ENCODE peak calls at places on chromosomes 16 and 17, in nine cellular contexts. S, Q, H, M, X, A, U, Z and E are unnamed samples. For H3K4me1, the result is how much of the 10 kb centered on the place peaks cover.

GRCh38 chr17:63171428-63172205 is 205.6 kb downstream of the TANC2 start:
- DNase-seq in S (no peak), Q (no peak), H (no peak), M (no peak), X (no peak), A (no peak), U (no peak), Z (no peak), E (no peak)

GRCh38 chr17:83122834-83123233 is 43.4 kb downstream of the METRNL start:
- DNase-seq in S (no peak), Q (no peak), H (no peak), M (no peak), X (peak), A (no peak), U (no peak), Z (no peak), E (no peak)

GRCh38 chr16:82936941-82937551 is 310.3 kb downstream of the CDH13 start:
- DNase-seq in S (no peak), Q (no peak), H (no peak), M (no peak), X (no peak), A (no peak), U (no peak), Z (no peak), E (no peak)

GRCh38 chr17:74206332-74206818 is 2.9 kb downstream of the RPL38 start:
- DNase-seq in S (no peak), Q (no peak), H (no peak), M (no peak), X (no peak), A (no peak), U (no peak), Z (no peak), E (no peak)

GRCh38 chr16:66511615-66512500 is 38.1 kb downstream of the TK2 start:
- DNase-seq in S (no peak), Q (peak), H (peak), M (no peak), X (peak), A (peak), U (peak), Z (no peak), E (peak)

GRCh38 chr16:66936462-66936861 is 1.1 kb downstream of the CES2 start:
- DNase-seq in S (peak), Q (no peak), H (no peak), M (no peak), X (no peak), A (no peak), U (peak), Z (no peak), E (peak)

GRCh38 chr16:85902366-85903155 is 3.6 kb downstream of the IRF8 start:
- DNase-seq in S (no peak), Q (no peak), H (no peak), M (peak), X (no peak), A (peak), U (peak), Z (peak), E (no peak)

GRCh38 chr17:2712300-2713043 is 908 bp upstream of the CLUH start:
- DNase-seq in S (no peak), Q (no peak), H (no peak), M (no peak), X (no peak), A (no peak), U (no peak), Z (peak), E (no peak)

GRCh38 chr16:69522041-69522578 is 43.7 kb upstream of the NFAT5 start:
- DNase-seq in S (no peak), Q (no peak), H (no peak), M (no peak), X (no peak), A (no peak), U (no peak), Z (no peak), E (no peak)

GRCh38 chr17:4751925-4752324 is 12.2 kb upstream of the CXCL16 start:
- DNase-seq in S (no peak), Q (no peak), H (no peak), M (no peak), X (peak), A (no peak), U (no peak), Z (no peak), E (no peak)

GRCh38 chr17:35596530-35597233 is 9.6 kb downstream of the AP2B1 start:
- DNase-seq in S (no peak), Q (no peak), H (no peak), M (no peak), X (no peak), A (no peak), U (no peak), Z (no peak), E (no peak)

GRCh38 chr16:12458051-12458450 is 345.6 kb downstream of the CPPED1 start:
- DNase-seq in S (no peak), Q (no peak), H (no peak), M (no peak), X (no peak), A (no peak), U (no peak), Z (no peak), E (no peak)

GRCh38 chr17:54353789-54354525 is 531.2 kb downstream of the KIF2B start:
- DNase-seq in S (no peak), Q (no peak), H (no peak), M (no peak), X (no peak), A (no peak), U (no peak), Z (no peak), E (no peak)

GRCh38 chr16:61432421-61432820 is 603.8 kb downstream of the CDH8 start:
- DNase-seq in S (no peak), Q (no peak), H (no peak), M (no peak), X (no peak), A (no peak), U (no peak), Z (no peak), E (no peak)

GRCh38 chr17:83146347-83146746 is 66.9 kb downstream of the METRNL start:
- DNase-seq in S (no peak), Q (no peak), H (no peak), M (no peak), X (no peak), A (no peak), U (no peak), Z (no peak), E (no peak)

GRCh38 chr16:20938426-20938825 is 37.9 kb downstream of the LYRM1 start:
- DNase-seq in S (no peak), Q (no peak), H (no peak), M (no peak), X (no peak), A (no peak), U (no peak), Z (no peak), E (no peak)

GRCh38 chr17:78658281-78658785 is 81.1 kb upstream of the DNAH17 start:
- DNase-seq in S (no peak), Q (no peak), H (no peak), M (no peak), X (no peak), A (no peak), U (no peak), Z (peak), E (no peak)

GRCh38 chr16:31876955-31877828 is 3.6 kb downstream of the ZNF267 start:
- DNase-seq in S (no peak), Q (no peak), H (no peak), M (no peak), X (peak), A (peak), U (no peak), Z (no peak), E (no peak)

DNA sequence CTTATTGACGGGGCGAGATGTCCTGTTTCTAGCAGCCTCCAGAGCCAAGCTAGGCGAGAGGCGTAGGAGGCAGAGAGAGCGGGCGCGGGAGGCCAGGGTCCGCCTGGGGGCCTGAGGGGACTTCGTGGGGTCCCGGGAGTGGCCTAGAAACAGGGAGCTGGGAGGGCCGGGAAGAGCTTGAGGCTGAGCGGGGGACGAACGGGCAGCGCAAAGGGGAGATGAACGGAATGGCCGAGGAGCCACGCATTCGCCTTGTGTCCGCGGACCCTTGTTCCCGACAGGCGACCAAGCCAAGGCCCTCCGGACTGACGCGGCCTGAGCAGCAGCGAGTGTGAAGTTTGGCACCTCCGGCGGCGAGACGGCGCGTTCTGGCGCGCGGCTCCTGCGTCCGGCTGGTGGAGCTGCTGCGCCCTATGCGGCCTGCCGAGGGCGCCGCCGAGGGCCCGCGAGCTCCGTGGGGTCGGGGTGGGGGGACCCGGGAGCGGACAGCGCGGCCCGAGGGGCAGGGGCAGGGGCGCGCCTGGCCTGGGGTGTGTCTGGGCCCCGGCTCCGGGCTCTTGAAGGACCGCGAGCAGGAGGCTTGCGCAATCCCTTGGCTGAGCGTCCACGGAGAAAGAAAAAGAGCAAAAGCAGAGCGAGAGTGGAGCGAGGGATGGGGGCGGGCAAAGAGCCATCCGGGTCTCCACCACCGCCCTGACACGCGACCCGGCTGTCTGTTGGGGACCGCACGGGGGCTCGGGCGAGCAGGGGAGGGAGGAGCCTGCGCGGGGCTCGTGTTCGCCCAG is 1.2 kb upstream of the CBX4 start:
- DNase-seq in S (peak), Q (peak), H (peak), M (no peak), X (peak), A (peak), U (peak), Z (peak), E (peak)
- H3K4me1 ChIP-seq in S (half or more), Q (half or more), H (under half), M (half or more), X (half or more), A (half or more), U (half or more), Z (half or more), E (half or more)

GRCh38 chr17:8964801-8965393 is 610 bp downstream of the PIK3R5 start:
- DNase-seq in S (no peak), Q (no peak), H (no peak), M (peak), X (no peak), A (peak), U (no peak), Z (peak), E (no peak)
- H3K4me1 ChIP-seq in S (under half), Q (under half), H (under half), M (under half), X (under half), A (half or more), U (under half), Z (under half), E (under half)

GRCh38 chr16:4920826-4921225 is 16.1 kb downstream of the PPL start:
- DNase-seq in S (no peak), Q (no peak), H (no peak), M (no peak), X (no peak), A (no peak), U (no peak), Z (no peak), E (no peak)

GRCh38 chr16:4924593-4925378 is 12.2 kb downstream of the PPL start:
- DNase-seq in S (no peak), Q (no peak), H (peak), M (no peak), X (no peak), A (no peak), U (peak), Z (no peak), E (peak)

GRCh38 chr16:4923853-4924252 is 13.1 kb downstream of the PPL start:
- DNase-seq in S (no peak), Q (no peak), H (no peak), M (no peak), X (no peak), A (no peak), U (no peak), Z (no peak), E (no peak)

GRCh38 chr16:4925791-4926190 is 11.2 kb downstream of the PPL start:
- DNase-seq in S (no peak), Q (no peak), H (no peak), M (no peak), X (no peak), A (no peak), U (no peak), Z (no peak), E (no peak)

GRCh38 chr16:4922721-4923342 is 14.1 kb downstream of the PPL start:
- DNase-seq in S (no peak), Q (no peak), H (peak), M (no peak), X (no peak), A (no peak), U (no peak), Z (no peak), E (no peak)
- H3K4me1 ChIP-seq in S (under half), Q (under half), H (under half), M (under half), X (under half), A (under half), U (under half), Z (under half), E (under half)

GRCh38 chr17:38872671-38873385 is 3.0 kb downstream of the LASP1 start:
- DNase-seq in S (no peak), Q (no peak), H (no peak), M (no peak), X (peak), A (no peak), U (peak), Z (no peak), E (peak)

GRCh38 chr17:38869647-38870258 is at the start of gene LASP1:
- DNase-seq in S (peak), Q (peak), H (peak), M (peak), X (peak), A (peak), U (peak), Z (peak), E (peak)

GRCh38 chr17:38871992-38872605 is 2.2 kb downstream of the LASP1 start:
- DNase-seq in S (no peak), Q (no peak), H (no peak), M (no peak), X (no peak), A (peak), U (no peak), Z (no peak), E (no peak)

GRCh38 chr17:38870259-38871165 is 654 bp downstream of the LASP1 start:
- DNase-seq in S (peak), Q (peak), H (peak), M (peak), X (peak), A (peak), U (peak), Z (peak), E (peak)

DNA sequence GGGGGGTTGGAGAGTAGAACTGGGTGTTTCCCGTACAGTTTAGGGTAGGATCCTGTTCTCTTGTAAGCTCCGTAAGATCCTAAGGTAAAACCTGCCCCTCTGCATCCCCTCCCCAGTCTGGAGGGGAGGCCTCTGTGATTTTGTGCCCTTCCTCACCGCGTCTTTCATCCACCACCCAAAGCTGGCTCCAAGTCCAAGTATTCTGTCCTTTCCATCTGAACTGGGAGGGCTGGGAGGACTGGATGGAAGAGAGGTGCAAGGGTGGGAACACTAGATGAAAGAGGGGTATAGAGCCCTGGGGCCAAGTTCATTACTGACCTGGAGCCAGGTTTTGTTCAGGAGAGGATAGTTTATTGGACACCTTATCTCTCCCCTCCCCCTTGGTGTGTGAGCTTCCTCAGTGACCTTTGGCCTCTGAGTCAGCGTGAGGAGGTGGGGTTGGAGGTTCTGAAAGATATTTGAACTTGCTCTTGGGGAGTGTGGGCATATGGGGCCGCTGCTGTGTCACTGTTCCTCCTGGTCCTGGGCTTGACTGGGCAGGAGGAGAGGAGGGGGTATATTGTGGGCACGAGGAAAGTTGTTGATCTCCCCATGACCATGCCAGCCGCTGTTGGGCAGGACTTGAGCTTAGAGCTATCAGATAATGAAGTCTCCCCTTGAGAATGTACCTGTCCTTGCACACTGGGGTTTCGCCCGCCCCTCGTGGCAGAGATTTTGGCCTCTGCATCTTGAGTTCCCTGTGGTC is 1.6 kb downstream of the LASP1 start:
- DNase-seq in S (peak), Q (peak), H (peak), M (peak), X (peak), A (peak), U (peak), Z (peak), E (peak)
- H3K4me1 ChIP-seq in S (half or more), Q (half or more), H (under half), M (half or more), X (under half), A (half or more), U (half or more), Z (under half), E (half or more)

GRCh38 chr16:29815032-29815721 is 775 bp upstream of the PAGR1 start:
- DNase-seq in S (peak), Q (no peak), H (no peak), M (no peak), X (no peak), A (no peak), U (no peak), Z (peak), E (no peak)
- H3K4me1 ChIP-seq in S (half or more), Q (half or more), H (under half), M (half or more), X (under half), A (half or more), U (half or more), Z (half or more), E (half or more)

DNA sequence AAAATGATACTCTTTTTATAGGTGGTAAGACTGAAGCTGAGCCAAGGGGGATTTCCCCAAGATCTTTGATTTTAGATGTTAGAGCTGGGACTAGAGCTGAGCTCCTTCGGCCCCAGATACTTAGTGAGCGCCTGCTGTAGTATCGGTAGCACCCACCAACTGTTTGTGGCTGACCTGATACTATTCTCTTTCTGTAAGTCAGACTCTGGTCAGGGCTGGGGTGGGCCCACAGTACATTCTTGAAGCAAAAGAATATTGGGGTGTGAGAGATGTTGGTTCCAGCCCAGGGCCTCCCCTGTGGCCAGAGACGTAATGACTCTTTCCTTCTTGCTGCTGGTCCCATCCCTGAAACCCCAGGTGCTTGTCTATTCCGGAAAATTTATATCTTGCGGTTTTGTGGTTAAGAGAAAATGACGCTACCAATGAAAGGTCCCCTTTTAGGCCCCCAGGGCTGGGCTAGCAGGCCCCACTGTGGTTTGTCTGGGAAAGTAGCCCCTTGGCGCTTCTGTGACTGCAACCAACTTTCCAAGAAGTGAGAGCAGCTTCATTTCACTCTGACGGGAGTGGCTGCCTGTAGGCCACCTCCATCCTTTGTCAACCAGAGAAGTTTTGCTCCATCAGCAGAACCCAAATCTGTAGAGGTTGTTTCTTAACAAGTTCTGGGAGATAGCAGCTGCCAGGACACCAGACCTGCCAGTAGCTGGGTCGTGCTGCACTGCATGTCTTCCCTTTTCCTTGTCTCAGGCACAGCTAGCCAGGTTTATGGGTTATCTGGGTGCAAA is 86.4 kb upstream of the LGALS9 start:
- DNase-seq in S (no peak), Q (no peak), H (no peak), M (no peak), X (no peak), A (peak), U (no peak), Z (no peak), E (no peak)
- H3K4me1 ChIP-seq in S (under half), Q (under half), H (under half), M (under half), X (half or more), A (under half), U (half or more), Z (under half), E (half or more)

DNA sequence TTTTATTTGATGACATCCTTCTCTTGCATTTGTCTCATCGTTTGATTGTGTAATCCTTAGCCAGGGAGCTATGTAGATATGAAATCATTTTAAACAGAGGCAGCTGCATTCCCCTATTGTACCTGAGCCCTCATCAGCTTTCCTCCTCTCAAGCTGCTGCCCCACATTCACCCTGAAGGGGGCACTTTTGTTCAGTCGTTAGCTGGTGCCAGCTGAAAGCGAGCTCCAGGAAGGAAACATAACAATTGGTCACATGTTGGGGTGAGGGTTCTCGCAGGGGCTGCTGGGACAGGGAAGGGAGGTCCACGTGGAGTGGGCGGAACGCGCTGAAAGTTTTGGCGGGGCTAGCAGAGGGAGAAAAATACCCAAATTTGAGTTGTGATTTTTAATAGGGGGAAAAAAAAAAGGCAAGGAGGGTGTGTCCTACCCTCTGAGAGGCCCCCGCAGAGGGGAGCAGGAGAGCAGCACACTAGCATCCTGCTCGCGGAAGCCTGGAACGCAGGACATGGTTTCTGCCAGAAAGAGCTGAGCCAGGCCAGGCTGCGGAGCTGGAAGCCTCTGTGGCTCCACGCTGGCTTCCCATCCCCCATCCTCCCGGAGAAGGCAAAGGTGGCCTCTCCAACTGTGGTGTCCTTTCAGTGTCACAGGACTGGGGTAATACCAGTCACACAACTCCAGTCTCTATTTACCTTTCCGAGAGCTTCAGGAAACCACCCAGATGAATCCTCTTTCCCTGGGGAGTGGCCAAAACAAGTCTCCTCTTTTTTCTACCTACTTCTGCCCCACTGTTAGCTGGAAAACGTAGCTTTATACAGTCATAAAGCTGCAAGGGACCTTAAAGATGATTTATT is 8.4 kb upstream of the MSL1 start:
- DNase-seq in S (peak), Q (peak), H (peak), M (peak), X (peak), A (peak), U (peak), Z (peak), E (peak)
- H3K4me1 ChIP-seq in S (half or more), Q (half or more), H (under half), M (half or more), X (half or more), A (half or more), U (half or more), Z (half or more), E (half or more)